ENCODE peak calls at places on chromosome 15, in five cellular contexts. One of them, this sample, is unnamed.

GRCh38 chr15:22933641-22934061 is 46.5 kb downstream of the CYFIP1 start:
- DNase-seq in SJCRH30: no peak
- DNase-seq in tibial nerve: no peak
- DNase-seq in fibroblast of mammary gland: peak; percentile 10
- DNase-seq in heart left ventricle: no peak
- DNase-seq in this sample: no peak

GRCh38 chr15:93520206-93520605 is 431.2 kb upstream of the RGMA start:
- DNase-seq in SJCRH30: peak; percentile 97
- DNase-seq in tibial nerve: no peak
- DNase-seq in fibroblast of mammary gland: no peak
- DNase-seq in heart left ventricle: no peak
- DNase-seq in this sample: no peak

GRCh38 chr15:86691091-86691490 is 611.4 kb downstream of the AGBL1 start:
- DNase-seq in SJCRH30: peak; percentile 8
- DNase-seq in tibial nerve: no peak
- DNase-seq in fibroblast of mammary gland: no peak
- DNase-seq in heart left ventricle: no peak
- DNase-seq in this sample: no peak

GRCh38 chr15:90044916-90045371 is 43.8 kb downstream of the ZNF710 start:
- DNase-seq in SJCRH30: no peak
- DNase-seq in tibial nerve: no peak
- DNase-seq in fibroblast of mammary gland: no peak
- DNase-seq in heart left ventricle: no peak
- DNase-seq in this sample: no peak

GRCh38 chr15:69160976-69161877 is 792 bp downstream of the GLCE start:
- DNase-seq in SJCRH30: peak; percentile 63
- DNase-seq in tibial nerve: no peak
- DNase-seq in fibroblast of mammary gland: peak; percentile 33
- DNase-seq in heart left ventricle: peak; percentile 36
- DNase-seq in this sample: no peak

GRCh38 chr15:85330941-85331588 is 49.3 kb upstream of the AKAP13 start:
- DNase-seq in SJCRH30: peak; percentile 95
- DNase-seq in tibial nerve: peak; percentile 85
- DNase-seq in fibroblast of mammary gland: peak; percentile 97
- DNase-seq in heart left ventricle: peak; percentile 87
- DNase-seq in this sample: peak; percentile 64

GRCh38 chr15:87877114-87877810 is 379.3 kb downstream of the NTRK3 start:
- DNase-seq in SJCRH30: peak; percentile 80
- DNase-seq in tibial nerve: no peak
- DNase-seq in fibroblast of mammary gland: peak; percentile 2
- DNase-seq in heart left ventricle: peak; percentile 45
- DNase-seq in this sample: no peak

GRCh38 chr15:27046891-27047290 is 75.9 kb downstream of the GABRG3 start:
- DNase-seq in SJCRH30: no peak
- DNase-seq in tibial nerve: no peak
- DNase-seq in fibroblast of mammary gland: no peak
- DNase-seq in heart left ventricle: no peak
- DNase-seq in this sample: no peak

GRCh38 chr15:26767169-26767670 is 5.6 kb downstream of the GABRB3 start:
- DNase-seq in SJCRH30: peak; percentile 90
- DNase-seq in tibial nerve: no peak
- DNase-seq in fibroblast of mammary gland: no peak
- DNase-seq in heart left ventricle: no peak
- DNase-seq in this sample: peak; percentile 81

GRCh38 chr15:35933531-35933930 is 387.6 kb upstream of the DPH6 start:
- DNase-seq in SJCRH30: no peak
- DNase-seq in tibial nerve: no peak
- DNase-seq in fibroblast of mammary gland: no peak
- DNase-seq in heart left ventricle: no peak
- DNase-seq in this sample: no peak

GRCh38 chr15:94266789-94267188 is 35.4 kb downstream of the MCTP2 start:
- DNase-seq in SJCRH30: no peak
- DNase-seq in tibial nerve: no peak
- DNase-seq in fibroblast of mammary gland: no peak
- DNase-seq in heart left ventricle: no peak
- DNase-seq in this sample: no peak

GRCh38 chr15:87209891-87210649 is 1046.5 kb downstream of the NTRK3 start:
- DNase-seq in SJCRH30: no peak
- DNase-seq in tibial nerve: no peak
- DNase-seq in fibroblast of mammary gland: no peak
- DNase-seq in heart left ventricle: no peak
- DNase-seq in this sample: no peak

GRCh38 chr15:67080900-67081431 is 15.6 kb downstream of the SMAD3 start:
- DNase-seq in SJCRH30: peak; percentile 63
- DNase-seq in tibial nerve: no peak
- DNase-seq in fibroblast of mammary gland: peak; percentile 95
- DNase-seq in heart left ventricle: peak; percentile 41
- DNase-seq in this sample: no peak

GRCh38 chr15:72197460-72198409 is at the start of gene GRAMD2A:
- DNase-seq in SJCRH30: peak; percentile 26
- DNase-seq in tibial nerve: no peak
- DNase-seq in fibroblast of mammary gland: peak; percentile 39
- DNase-seq in heart left ventricle: no peak
- DNase-seq in this sample: no peak

GRCh38 chr15:61907753-61908086 is 152.5 kb downstream of the VPS13C start:
- DNase-seq in SJCRH30: peak; percentile 6
- DNase-seq in tibial nerve: no peak
- DNase-seq in fibroblast of mammary gland: no peak
- DNase-seq in heart left ventricle: no peak
- DNase-seq in this sample: no peak

GRCh38 chr15:44882499-44882968 is 74.0 kb upstream of the TERB2 start:
- DNase-seq in SJCRH30: peak; percentile 49
- DNase-seq in tibial nerve: no peak
- DNase-seq in fibroblast of mammary gland: no peak
- DNase-seq in heart left ventricle: no peak
- DNase-seq in this sample: no peak

GRCh38 chr15:35728176-35728938 is 182.4 kb upstream of the DPH6 start:
- DNase-seq in SJCRH30: no peak
- DNase-seq in tibial nerve: no peak
- DNase-seq in fibroblast of mammary gland: no peak
- DNase-seq in heart left ventricle: no peak
- DNase-seq in this sample: no peak

GRCh38 chr15:74787251-74788041 is 5.6 kb downstream of the CSK start:
- DNase-seq in SJCRH30: no peak
- DNase-seq in tibial nerve: no peak
- DNase-seq in fibroblast of mammary gland: peak; percentile 61
- DNase-seq in heart left ventricle: peak; percentile 75
- DNase-seq in this sample: no peak
- H3K4me3 ChIP-seq in SJCRH30: no peak overlapping the region
- H3K4me3 ChIP-seq in tibial nerve: no peak overlapping the region
- H3K4me3 ChIP-seq in fibroblast of mammary gland: no peak overlapping the region
- H3K4me3 ChIP-seq in heart left ventricle: peak overlapping the region; percentile 6
- H3K4me3 ChIP-seq in this sample: no peak overlapping the region

GRCh38 chr15:78943692-78944091 is 1.2 kb downstream of the CTSH start:
- DNase-seq in SJCRH30: no peak
- DNase-seq in tibial nerve: no peak
- DNase-seq in fibroblast of mammary gland: no peak
- DNase-seq in heart left ventricle: no peak
- DNase-seq in this sample: no peak
- H3K4me3 ChIP-seq in SJCRH30: no peak overlapping the region
- H3K4me3 ChIP-seq in tibial nerve: peak overlapping the region; percentile 62
- H3K4me3 ChIP-seq in fibroblast of mammary gland: no peak overlapping the region
- H3K4me3 ChIP-seq in heart left ventricle: peak overlapping the region; percentile 77
- H3K4me3 ChIP-seq in this sample: peak overlapping the region; percentile 64

GRCh38 chr15:39784125-39784524 is 1.5 kb upstream of the FSIP1 start:
- DNase-seq in SJCRH30: no peak
- DNase-seq in tibial nerve: no peak
- DNase-seq in fibroblast of mammary gland: peak; percentile 64
- DNase-seq in heart left ventricle: no peak
- DNase-seq in this sample: no peak
- H3K4me3 ChIP-seq in SJCRH30: no peak overlapping the region
- H3K4me3 ChIP-seq in tibial nerve: no peak overlapping the region
- H3K4me3 ChIP-seq in fibroblast of mammary gland: peak overlapping the region; percentile 87
- H3K4me3 ChIP-seq in heart left ventricle: peak overlapping the region; percentile 70
- H3K4me3 ChIP-seq in this sample: no peak overlapping the region

GRCh38 chr15:64092075-64092820 is 1.4 kb downstream of the CIAO2A start:
- DNase-seq in SJCRH30: peak; percentile 20
- DNase-seq in tibial nerve: no peak
- DNase-seq in fibroblast of mammary gland: no peak
- DNase-seq in heart left ventricle: no peak
- DNase-seq in this sample: no peak
- H3K4me3 ChIP-seq in SJCRH30: peak overlapping the region; percentile 82
- H3K4me3 ChIP-seq in tibial nerve: no peak overlapping the region
- H3K4me3 ChIP-seq in fibroblast of mammary gland: peak overlapping the region; percentile 79
- H3K4me3 ChIP-seq in heart left ventricle: peak overlapping the region; percentile 88
- H3K4me3 ChIP-seq in this sample: peak overlapping the region; percentile 64

GRCh38 chr15:101204744-101205535 is 46.9 kb downstream of the CHSY1 start:
- DNase-seq in SJCRH30: no peak
- DNase-seq in tibial nerve: no peak
- DNase-seq in fibroblast of mammary gland: peak; percentile 65
- DNase-seq in heart left ventricle: no peak
- DNase-seq in this sample: no peak

GRCh38 chr15:101203029-101203428 is 48.8 kb downstream of the CHSY1 start:
- DNase-seq in SJCRH30: no peak
- DNase-seq in tibial nerve: no peak
- DNase-seq in fibroblast of mammary gland: no peak
- DNase-seq in heart left ventricle: no peak
- DNase-seq in this sample: no peak

GRCh38 chr15:101203607-101204006 is 48.2 kb downstream of the CHSY1 start:
- DNase-seq in SJCRH30: no peak
- DNase-seq in tibial nerve: no peak
- DNase-seq in fibroblast of mammary gland: peak; percentile 31
- DNase-seq in heart left ventricle: no peak
- DNase-seq in this sample: no peak

GRCh38 chr15:101207867-101208288 is 44.0 kb downstream of the CHSY1 start:
- DNase-seq in SJCRH30: no peak
- DNase-seq in tibial nerve: no peak
- DNase-seq in fibroblast of mammary gland: peak; percentile 93
- DNase-seq in heart left ventricle: no peak
- DNase-seq in this sample: no peak

GRCh38 chr15:101206173-101206572 is 45.7 kb downstream of the CHSY1 start:
- DNase-seq in SJCRH30: no peak
- DNase-seq in tibial nerve: no peak
- DNase-seq in fibroblast of mammary gland: peak; percentile 91
- DNase-seq in heart left ventricle: no peak
- DNase-seq in this sample: no peak
- H3K4me3 ChIP-seq in SJCRH30: no peak overlapping the region
- H3K4me3 ChIP-seq in tibial nerve: no peak overlapping the region
- H3K4me3 ChIP-seq in fibroblast of mammary gland: no peak overlapping the region
- H3K4me3 ChIP-seq in heart left ventricle: no peak overlapping the region
- H3K4me3 ChIP-seq in this sample: no peak overlapping the region

GRCh38 chr15:70672081-70672480 is 91.3 kb downstream of the UACA start:
- DNase-seq in SJCRH30: no peak
- DNase-seq in tibial nerve: no peak
- DNase-seq in fibroblast of mammary gland: no peak
- DNase-seq in heart left ventricle: no peak
- DNase-seq in this sample: no peak
- H3K4me3 ChIP-seq in SJCRH30: no peak overlapping the region
- H3K4me3 ChIP-seq in tibial nerve: no peak overlapping the region
- H3K4me3 ChIP-seq in fibroblast of mammary gland: no peak overlapping the region
- H3K4me3 ChIP-seq in heart left ventricle: no peak overlapping the region
- H3K4me3 ChIP-seq in this sample: no peak overlapping the region

DNA sequence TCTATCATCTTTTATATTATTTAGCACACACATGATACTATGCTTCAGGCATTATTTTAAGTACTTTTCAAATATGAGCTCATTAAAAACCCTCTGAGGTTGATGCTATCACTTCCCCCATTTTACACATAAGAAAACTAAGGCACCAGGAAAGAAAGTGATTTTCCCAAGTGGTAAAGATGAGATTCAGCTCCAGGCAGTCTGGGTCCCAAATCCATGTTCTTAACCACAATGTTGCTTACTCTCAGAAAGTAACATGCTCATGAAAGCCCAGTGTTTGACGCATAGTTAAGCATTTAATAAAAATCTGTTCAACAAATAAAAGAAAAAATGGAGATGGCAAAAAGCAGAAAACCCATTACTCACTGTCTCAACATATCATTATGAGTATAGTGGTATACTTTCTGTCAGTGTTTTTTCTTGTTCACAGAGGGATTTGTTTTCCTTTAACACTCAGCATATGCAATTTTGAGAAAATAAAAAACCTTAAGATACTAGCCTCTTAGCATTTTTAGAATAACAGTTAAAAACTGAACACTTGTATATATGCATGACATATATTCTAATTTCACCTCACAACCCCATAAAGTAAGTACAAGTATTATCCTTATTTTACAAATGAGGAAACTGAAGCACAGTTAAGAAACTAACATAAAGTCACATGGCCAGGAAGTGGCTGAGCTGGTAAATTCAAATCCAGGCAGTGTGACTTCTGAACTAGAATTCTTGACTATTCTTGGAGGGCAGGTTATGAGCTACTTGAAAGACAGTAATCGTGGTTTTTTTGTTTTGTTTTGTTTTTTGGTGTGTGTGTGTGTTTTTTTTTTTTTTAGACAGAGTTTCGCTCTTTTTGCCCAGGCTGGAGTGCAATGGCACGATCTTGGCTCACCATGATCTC is 10.4 kb downstream of the PEAK1 start:
- DNase-seq in SJCRH30: no peak
- DNase-seq in tibial nerve: no peak
- DNase-seq in fibroblast of mammary gland: no peak
- DNase-seq in heart left ventricle: no peak
- DNase-seq in this sample: no peak
- H3K4me3 ChIP-seq in SJCRH30: no peak overlapping the region
- H3K4me3 ChIP-seq in tibial nerve: no peak overlapping the region
- H3K4me3 ChIP-seq in fibroblast of mammary gland: no peak overlapping the region
- H3K4me3 ChIP-seq in heart left ventricle: no peak overlapping the region
- H3K4me3 ChIP-seq in this sample: no peak overlapping the region

GRCh38 chr15:97955529-97955928 is 5.0 kb upstream of the ARRDC4 start:
- DNase-seq in SJCRH30: no peak
- DNase-seq in tibial nerve: no peak
- DNase-seq in fibroblast of mammary gland: no peak
- DNase-seq in heart left ventricle: no peak
- DNase-seq in this sample: no peak
- H3K4me3 ChIP-seq in SJCRH30: no peak overlapping the region
- H3K4me3 ChIP-seq in tibial nerve: no peak overlapping the region
- H3K4me3 ChIP-seq in fibroblast of mammary gland: no peak overlapping the region
- H3K4me3 ChIP-seq in heart left ventricle: no peak overlapping the region
- H3K4me3 ChIP-seq in this sample: no peak overlapping the region

DNA sequence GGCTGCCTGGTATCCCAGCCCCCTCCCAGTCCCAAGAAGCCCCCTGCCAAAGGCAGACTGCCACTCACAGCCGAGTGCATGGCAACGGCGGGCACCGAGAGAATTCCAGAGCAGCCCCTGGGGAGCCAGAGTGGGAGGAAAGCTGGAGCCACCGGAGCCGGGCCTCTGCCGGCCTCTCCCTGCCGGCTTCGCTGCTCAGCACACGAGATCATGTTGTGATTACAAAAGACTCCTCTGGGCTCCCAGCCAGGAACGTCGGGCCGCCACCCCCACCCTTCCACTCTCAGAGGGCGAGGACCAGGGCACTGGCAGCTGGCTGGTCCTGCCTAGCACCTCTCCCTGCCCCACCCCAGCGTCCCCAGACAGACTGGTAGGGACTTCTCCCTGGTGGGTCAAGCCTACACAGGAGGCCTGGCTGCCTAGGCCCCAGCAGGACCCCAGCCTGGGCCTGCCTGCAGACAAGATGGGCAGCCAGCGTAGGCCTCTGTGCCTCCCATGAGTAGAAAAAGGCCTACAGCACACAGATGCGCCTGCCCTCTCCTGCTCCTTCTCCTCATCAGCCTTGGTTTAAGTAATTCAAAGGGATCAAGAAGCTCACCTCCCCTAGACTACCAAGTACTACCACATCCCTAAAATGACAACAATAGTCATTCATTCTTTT is at the start of gene CCDC9B:
- DNase-seq in SJCRH30: peak; percentile 88
- DNase-seq in tibial nerve: peak; percentile 84
- DNase-seq in fibroblast of mammary gland: peak; percentile 76
- DNase-seq in heart left ventricle: peak; percentile 93
- DNase-seq in this sample: no peak
- H3K4me3 ChIP-seq in SJCRH30: peak within 1 kb of the TSS; percentile 56
- H3K4me3 ChIP-seq in tibial nerve: peak within 1 kb of the TSS; percentile 44
- H3K4me3 ChIP-seq in fibroblast of mammary gland: peak within 1 kb of the TSS; percentile 35
- H3K4me3 ChIP-seq in heart left ventricle: peak within 1 kb of the TSS; percentile 57
- H3K4me3 ChIP-seq in this sample: no peak within 1 kb of the TSS

This sample was measured in NT2/D1.